ENCODE peak calls at places on chromosomes 4 and X, in four cellular contexts. One of them, this sample, is unnamed.

GRCh38 chr4:112060212-112060611 is 85.0 kb upstream of the FAM241A start:
- DNase-seq in WTC11: no peak
- DNase-seq in GM12878: no peak
- DNase-seq in K562: no peak
- DNase-seq in this sample: peak

GRCh38 chr4:7733801-7734650 is 205.6 kb downstream of the AFAP1 start:
- DNase-seq in K562: no peak
- DNase-seq in WTC11: no peak
- DNase-seq in GM12878: no peak
- DNase-seq in this sample: no peak

GRCh38 chr4:89259435-89260028 is 48.1 kb downstream of the GPRIN3 start:
- DNase-seq in WTC11: no peak
- DNase-seq in GM12878: no peak
- DNase-seq in K562: no peak
- DNase-seq in this sample: no peak

GRCh38 chrX:43663173-43663572 is 7.1 kb downstream of the MAOA start:
- DNase-seq in WTC11: no peak
- DNase-seq in GM12878: no peak
- DNase-seq in K562: no peak
- DNase-seq in this sample: no peak

GRCh38 chr4:11488657-11489448 is 60.2 kb upstream of the HS3ST1 start:
- DNase-seq in GM12878: no peak
- DNase-seq in K562: no peak
- DNase-seq in WTC11: no peak
- DNase-seq in this sample: no peak

GRCh38 chrX:132406106-132406505 is 82.7 kb downstream of the MBNL3 start:
- DNase-seq in GM12878: no peak
- DNase-seq in WTC11: no peak
- DNase-seq in K562: no peak
- DNase-seq in this sample: no peak

GRCh38 chrX:24528605-24529004 is 63.5 kb downstream of the PDK3 start:
- DNase-seq in GM12878: no peak
- DNase-seq in WTC11: no peak
- DNase-seq in K562: no peak
- DNase-seq in this sample: no peak

GRCh38 chr4:13543648-13544555 is at the start of gene NKX3-2:
- DNase-seq in WTC11: no peak
- DNase-seq in K562: no peak
- DNase-seq in GM12878: no peak
- DNase-seq in this sample: no peak

GRCh38 chr4:71230258-71230594 is 108.6 kb upstream of the SLC4A4 start:
- DNase-seq in K562: no peak
- DNase-seq in GM12878: no peak
- DNase-seq in WTC11: no peak
- DNase-seq in this sample: no peak

GRCh38 chr4:82561745-82562552 is at the start of gene TMEM150C:
- DNase-seq in GM12878: no peak
- DNase-seq in WTC11: peak
- DNase-seq in K562: no peak
- DNase-seq in this sample: no peak

GRCh38 chr4:78437608-78438088 is 113.9 kb upstream of the ANXA3 start:
- DNase-seq in K562: no peak
- DNase-seq in WTC11: no peak
- DNase-seq in GM12878: no peak
- DNase-seq in this sample: no peak

GRCh38 chr4:135515295-135515694 is 1313.7 kb upstream of the PABPC4L start:
- DNase-seq in K562: no peak
- DNase-seq in GM12878: no peak
- DNase-seq in WTC11: no peak
- DNase-seq in this sample: no peak

GRCh38 chrX:85977218-85977617 is 70.1 kb downstream of the CHM start:
- DNase-seq in GM12878: peak
- DNase-seq in WTC11: no peak
- DNase-seq in K562: no peak
- DNase-seq in this sample: no peak

GRCh38 chr4:184756399-184756798 is 22.5 kb upstream of the CENPU start:
- DNase-seq in K562: no peak
- DNase-seq in GM12878: no peak
- DNase-seq in WTC11: no peak
- DNase-seq in this sample: no peak

GRCh38 chr4:36420111-36420679 is 138.8 kb downstream of the DTHD1 start:
- DNase-seq in K562: no peak
- DNase-seq in GM12878: no peak
- DNase-seq in WTC11: peak
- DNase-seq in this sample: no peak
- TF ChIP-seq NR2C2 in K562: no peak
- TF ChIP-seq NR2C2 in GM12878: no peak
- TF ChIP-seq NR2C2 in WTC11: no peak
- TF ChIP-seq NR2C2 in this sample: no peak

GRCh38 chrX:125152011-125152410 is 167.7 kb upstream of the TEX13C start:
- DNase-seq in WTC11: no peak
- DNase-seq in GM12878: no peak
- DNase-seq in K562: no peak
- DNase-seq in this sample: no peak

GRCh38 chrX:125151146-125151545 is 168.5 kb upstream of the TEX13C start:
- DNase-seq in WTC11: no peak
- DNase-seq in GM12878: no peak
- DNase-seq in K562: no peak
- DNase-seq in this sample: no peak

GRCh38 chrX:125150231-125150630 is 169.4 kb upstream of the TEX13C start:
- DNase-seq in GM12878: no peak
- DNase-seq in K562: no peak
- DNase-seq in WTC11: no peak
- DNase-seq in this sample: no peak
- TF ChIP-seq NR2C2 in GM12878: no peak
- TF ChIP-seq NR2C2 in K562: no peak
- TF ChIP-seq NR2C2 in WTC11: no peak
- TF ChIP-seq NR2C2 in this sample: no peak

GRCh38 chr4:158949094-158949493 is 153.8 kb upstream of the RAPGEF2 start:
- DNase-seq in GM12878: no peak
- DNase-seq in K562: no peak
- DNase-seq in WTC11: no peak
- DNase-seq in this sample: no peak
- TF ChIP-seq NR2C2 in GM12878: no peak
- TF ChIP-seq NR2C2 in K562: no peak
- TF ChIP-seq NR2C2 in WTC11: no peak
- TF ChIP-seq NR2C2 in this sample: no peak

GRCh38 chrX:319579-320125 is 1.1 kb upstream of the GTPBP6 start:
- DNase-seq in WTC11: peak
- DNase-seq in GM12878: no peak
- DNase-seq in K562: no peak
- DNase-seq in this sample: no peak
- TF ChIP-seq NR2C2 in WTC11: no peak
- TF ChIP-seq NR2C2 in GM12878: no peak
- TF ChIP-seq NR2C2 in K562: no peak
- TF ChIP-seq NR2C2 in this sample: no peak

This sample was measured in HepG2.